ENCODE peak calls at places on chromosomes 5 and 9, in four cellular contexts. One of them, this sample, is unnamed.

GRCh38 chr5:154271466-154271865 is 80.9 kb downstream of the GALNT10 start:
- DNase-seq in A549: no peak
- DNase-seq in uterus: no peak
- DNase-seq in stomach: no peak
- DNase-seq in this sample: no peak

GRCh38 chr5:816176-816575 is 31.6 kb upstream of the ZDHHC11B start:
- DNase-seq in A549: no peak
- DNase-seq in uterus: no peak
- DNase-seq in stomach: no peak
- DNase-seq in this sample: no peak

GRCh38 chr5:171595801-171596231 is 176.4 kb downstream of the FGF18 start:
- DNase-seq in A549: no peak
- DNase-seq in uterus: no peak
- DNase-seq in stomach: no peak
- DNase-seq in this sample: no peak

GRCh38 chr9:82548030-82548429 is 514.9 kb downstream of the RASEF start:
- DNase-seq in A549: no peak
- DNase-seq in uterus: no peak
- DNase-seq in stomach: no peak
- DNase-seq in this sample: no peak

GRCh38 chr5:36198281-36198680 is 43.4 kb downstream of the NADK2 start:
- DNase-seq in A549: no peak
- DNase-seq in uterus: no peak
- DNase-seq in stomach: no peak
- DNase-seq in this sample: no peak

GRCh38 chr5:37417347-37417746 is 38.2 kb downstream of the WDR70 start:
- DNase-seq in A549: no peak
- DNase-seq in uterus: no peak
- DNase-seq in stomach: no peak
- DNase-seq in this sample: no peak

GRCh38 chr9:70113403-70114022 is 69.9 kb downstream of the MAMDC2 start:
- DNase-seq in A549: peak
- DNase-seq in uterus: peak
- DNase-seq in stomach: peak
- DNase-seq in this sample: peak

GRCh38 chr5:51383494-51384081 is 340 bp downstream of the ISL1 start:
- DNase-seq in A549: no peak
- DNase-seq in uterus: no peak
- DNase-seq in stomach: no peak
- DNase-seq in this sample: no peak

GRCh38 chr5:139374909-139375308 is 8.2 kb downstream of the SLC23A1 start:
- DNase-seq in A549: no peak
- DNase-seq in uterus: no peak
- DNase-seq in stomach: peak
- DNase-seq in this sample: no peak

GRCh38 chr5:116740771-116741170 is 166.1 kb upstream of the SEMA6A start:
- DNase-seq in A549: no peak
- DNase-seq in uterus: no peak
- DNase-seq in stomach: no peak
- DNase-seq in this sample: no peak

GRCh38 chr5:179836225-179837019 is 15.7 kb downstream of the SQSTM1 start:
- DNase-seq in A549: no peak
- DNase-seq in uterus: no peak
- DNase-seq in stomach: no peak
- DNase-seq in this sample: peak

GRCh38 chr5:152405145-152405544 is at the start of gene NMUR2:
- DNase-seq in A549: no peak
- DNase-seq in uterus: no peak
- DNase-seq in stomach: no peak
- DNase-seq in this sample: no peak

GRCh38 chr5:115875447-115875846 is 33.7 kb downstream of the AP3S1 start:
- DNase-seq in A549: no peak
- DNase-seq in uterus: no peak
- DNase-seq in stomach: no peak
- DNase-seq in this sample: no peak

GRCh38 chr9:93667627-93668026 is 91.2 kb downstream of the PHF2 start:
- DNase-seq in A549: no peak
- DNase-seq in uterus: no peak
- DNase-seq in stomach: no peak
- DNase-seq in this sample: no peak

GRCh38 chr5:10563940-10564837 is at the start of gene ANKRD33B:
- DNase-seq in A549: peak
- DNase-seq in uterus: peak
- DNase-seq in stomach: peak
- DNase-seq in this sample: no peak

GRCh38 chr5:103117471-103117991 is 2.4 kb downstream of the GIN1 start:
- DNase-seq in A549: no peak
- DNase-seq in uterus: no peak
- DNase-seq in stomach: no peak
- DNase-seq in this sample: no peak

GRCh38 chr9:95023217-95024003 is 294.1 kb downstream of the FANCC start:
- DNase-seq in A549: peak
- DNase-seq in uterus: no peak
- DNase-seq in stomach: no peak
- DNase-seq in this sample: peak

GRCh38 chr5:67879619-67880357 is 335.8 kb upstream of the PIK3R1 start:
- DNase-seq in A549: no peak
- DNase-seq in uterus: no peak
- DNase-seq in stomach: no peak
- DNase-seq in this sample: no peak

GRCh38 chr5:168765220-168766037 is 186.3 kb upstream of the PANK3 start:
- DNase-seq in A549: no peak
- DNase-seq in uterus: peak
- DNase-seq in stomach: no peak
- DNase-seq in this sample: peak

GRCh38 chr5:62362701-62363100 is 41.0 kb downstream of the DIMT1 start:
- DNase-seq in A549: no peak
- DNase-seq in uterus: no peak
- DNase-seq in stomach: no peak
- DNase-seq in this sample: no peak

GRCh38 chr5:40497573-40497972 is 182.1 kb upstream of the PTGER4 start:
- DNase-seq in A549: no peak
- DNase-seq in uterus: no peak
- DNase-seq in stomach: no peak
- DNase-seq in this sample: no peak

GRCh38 chr5:39760385-39761198 is 335.8 kb upstream of the DAB2 start:
- DNase-seq in A549: no peak
- DNase-seq in uterus: peak
- DNase-seq in stomach: no peak
- DNase-seq in this sample: no peak

GRCh38 chr5:176652136-176652535 is 4.9 kb downstream of the TSPAN17 start:
- DNase-seq in A549: no peak
- DNase-seq in uterus: no peak
- DNase-seq in stomach: no peak
- DNase-seq in this sample: no peak

GRCh38 chr9:113623851-113624485 is 160.4 kb downstream of the RGS3 start:
- DNase-seq in A549: no peak
- DNase-seq in uterus: no peak
- DNase-seq in stomach: no peak
- DNase-seq in this sample: peak

GRCh38 chr5:5967373-5967772 is 411.0 kb downstream of the MED10 start:
- DNase-seq in A549: no peak
- DNase-seq in uterus: no peak
- DNase-seq in stomach: no peak
- DNase-seq in this sample: no peak

GRCh38 chr5:81249240-81249639 is 16.1 kb downstream of the CKMT2 start:
- DNase-seq in A549: no peak
- DNase-seq in uterus: no peak
- DNase-seq in stomach: no peak
- DNase-seq in this sample: no peak

GRCh38 chr9:131476777-131477345 is 25.9 kb upstream of the POMT1 start:
- DNase-seq in A549: no peak
- DNase-seq in uterus: no peak
- DNase-seq in stomach: no peak
- DNase-seq in this sample: no peak

GRCh38 chr5:82332889-82333619 is 54.9 kb upstream of the RPS23 start:
- DNase-seq in A549: no peak
- DNase-seq in uterus: no peak
- DNase-seq in stomach: no peak
- DNase-seq in this sample: no peak

GRCh38 chr5:73853091-73853490 is 227.1 kb downstream of the ARHGEF28 start:
- DNase-seq in A549: peak
- DNase-seq in uterus: no peak
- DNase-seq in stomach: no peak
- DNase-seq in this sample: no peak

GRCh38 chr9:16809912-16810610 is 60.4 kb downstream of the BNC2 start:
- DNase-seq in A549: no peak
- DNase-seq in uterus: no peak
- DNase-seq in stomach: no peak
- DNase-seq in this sample: no peak

GRCh38 chr9:93813687-93814560 is 141.2 kb downstream of the BARX1 start:
- DNase-seq in A549: no peak
- DNase-seq in uterus: no peak
- DNase-seq in stomach: no peak
- DNase-seq in this sample: no peak

GRCh38 chr5:54671111-54671531 is 153.6 kb downstream of the SNX18 start:
- DNase-seq in A549: no peak
- DNase-seq in uterus: no peak
- DNase-seq in stomach: no peak
- DNase-seq in this sample: no peak

GRCh38 chr5:54673523-54674225 is 156.1 kb downstream of the SNX18 start:
- DNase-seq in A549: no peak
- DNase-seq in uterus: no peak
- DNase-seq in stomach: peak
- DNase-seq in this sample: peak

GRCh38 chr5:54669285-54669684 is 151.7 kb downstream of the SNX18 start:
- DNase-seq in A549: no peak
- DNase-seq in uterus: no peak
- DNase-seq in stomach: no peak
- DNase-seq in this sample: no peak

GRCh38 chr5:54669845-54670635 is 152.5 kb downstream of the SNX18 start:
- DNase-seq in A549: no peak
- DNase-seq in uterus: no peak
- DNase-seq in stomach: no peak
- DNase-seq in this sample: no peak

GRCh38 chr5:54672867-54673266 is 155.3 kb downstream of the SNX18 start:
- DNase-seq in A549: no peak
- DNase-seq in uterus: no peak
- DNase-seq in stomach: no peak
- DNase-seq in this sample: no peak
- H3K27ac ChIP-seq in A549: no peak
- H3K27ac ChIP-seq in uterus: no peak
- H3K27ac ChIP-seq in stomach: peak
- H3K27ac ChIP-seq in this sample: no peak

GRCh38 chr9:128786681-128787582 is at the start of gene TBC1D13:
- DNase-seq in A549: peak
- DNase-seq in uterus: peak
- DNase-seq in stomach: peak
- DNase-seq in this sample: peak
- TF ChIP-seq POLR2A in A549: peak
- TF ChIP-seq POLR2A in uterus: peak
- TF ChIP-seq POLR2A in stomach: no peak
- TF ChIP-seq POLR2A in this sample: no peak

GRCh38 chr5:175201393-175201792 is 242.6 kb downstream of the DRD1 start:
- DNase-seq in A549: no peak
- DNase-seq in uterus: no peak
- DNase-seq in stomach: no peak
- DNase-seq in this sample: no peak

DNA sequence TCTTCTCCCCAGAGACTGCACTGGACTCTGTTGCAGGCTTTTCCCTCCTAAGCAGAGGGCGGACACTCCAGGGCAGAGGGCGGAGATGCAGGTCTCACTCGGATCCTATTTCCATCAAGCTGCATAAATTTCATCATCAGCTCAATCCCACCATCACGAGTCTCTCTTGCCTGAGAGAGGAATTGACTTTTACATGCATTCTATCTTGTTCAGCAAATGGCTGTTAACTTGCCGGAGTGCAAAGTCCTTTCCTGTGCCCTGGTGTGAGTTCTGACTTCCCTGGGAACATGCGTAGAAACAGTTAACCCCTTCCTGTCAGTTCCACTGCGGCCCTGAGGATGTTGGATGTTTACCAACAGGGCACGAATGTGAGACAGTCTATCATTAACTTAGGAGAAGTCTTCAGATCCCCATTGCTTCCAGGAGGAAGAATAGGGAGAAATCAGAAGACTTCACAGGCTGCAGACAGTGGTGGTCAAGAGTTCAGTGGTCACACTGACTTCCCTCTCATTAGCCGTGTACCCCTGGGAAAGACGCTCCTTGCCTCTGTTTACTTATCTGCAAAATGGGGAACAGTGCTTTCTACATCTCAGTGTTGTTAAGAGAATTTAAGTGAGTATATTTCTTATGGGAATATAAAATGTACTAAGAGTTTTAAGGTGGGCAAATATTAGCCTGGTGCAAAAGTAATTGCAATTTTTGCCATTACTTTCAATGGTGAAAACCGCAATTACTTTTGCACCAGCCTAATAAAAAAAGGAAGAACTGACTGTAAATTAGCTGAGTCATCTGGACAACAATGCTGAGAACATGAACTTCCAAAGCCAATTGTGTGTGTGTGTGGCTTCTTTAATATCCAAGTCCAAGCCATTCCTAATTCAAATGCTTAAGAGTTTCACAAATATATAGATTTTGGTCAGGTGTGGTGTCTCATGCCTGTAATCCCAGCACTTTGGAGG is 248.0 kb downstream of the DRD1 start:
- DNase-seq in A549: peak
- DNase-seq in uterus: no peak
- DNase-seq in stomach: no peak
- DNase-seq in this sample: no peak
- H3K27ac ChIP-seq in A549: peak
- H3K27ac ChIP-seq in uterus: no peak
- H3K27ac ChIP-seq in stomach: no peak
- H3K27ac ChIP-seq in this sample: no peak

DNA sequence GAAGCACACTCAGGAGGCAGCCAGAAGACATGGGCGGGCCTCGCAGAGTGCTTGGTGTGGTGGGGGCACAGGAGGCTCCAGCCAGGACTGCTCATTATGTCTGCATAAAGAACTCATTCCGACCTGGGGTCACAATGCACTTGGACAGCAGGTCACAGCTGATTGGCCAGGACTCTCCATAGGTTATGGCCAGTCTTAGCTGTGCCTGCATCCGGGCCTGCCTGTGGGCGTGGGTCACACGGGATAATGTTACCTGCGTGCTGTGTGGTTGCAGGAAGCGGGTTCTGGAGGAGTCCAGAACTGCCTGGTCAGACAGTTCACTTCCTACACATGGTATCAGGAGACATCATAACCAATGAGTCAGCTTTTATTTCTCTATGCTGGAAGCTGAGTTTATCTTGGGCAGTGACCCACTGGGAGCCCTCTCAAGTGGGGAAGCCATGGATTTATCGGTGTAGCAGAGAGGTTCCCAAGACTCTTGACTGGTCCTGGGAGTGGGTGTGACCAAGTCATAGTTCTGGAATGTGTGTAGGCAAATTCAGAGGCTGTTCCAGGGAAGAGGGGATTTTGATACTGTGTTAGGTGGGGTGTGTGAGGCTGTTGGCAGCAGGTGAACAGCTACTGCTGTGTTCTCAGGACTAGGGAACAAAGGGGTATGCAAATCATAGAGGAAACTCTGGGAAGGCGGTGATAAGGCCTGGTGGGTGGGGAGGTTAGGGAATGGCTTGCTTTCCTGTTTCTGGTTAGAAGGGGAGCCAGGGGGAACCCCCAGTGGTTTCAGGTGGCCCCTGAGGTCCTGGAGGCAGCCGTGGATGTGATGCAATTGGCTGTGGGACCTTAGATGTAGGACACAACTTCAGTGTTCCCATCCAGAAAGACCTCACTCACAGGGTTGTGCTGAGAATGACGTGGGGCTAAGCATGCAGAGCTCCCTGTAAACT is 51.3 kb downstream of the ARHGEF37 start:
- DNase-seq in A549: no peak
- DNase-seq in uterus: no peak
- DNase-seq in stomach: peak
- DNase-seq in this sample: no peak
- TF ChIP-seq POLR2A in A549: no peak
- TF ChIP-seq POLR2A in uterus: no peak
- TF ChIP-seq POLR2A in stomach: no peak
- TF ChIP-seq POLR2A in this sample: no peak

This sample was measured in adrenal gland.